ENCODE peak calls at places on chromosomes 1 and 21, in six cellular contexts. G is RWPE1; D is stimulated activated CD4-positive, alpha-beta T cell treated with anti-CD3 and anti-CD28 coated beads, Interleukin-12 subunit alpha, Interleukin-12 subunit beta, amount 100 ng/mL, for 48 hours; S is stimulated activated CD8-positive, alpha-beta memory T cell treated with anti-CD3 and anti-CD28 coated beads, Interleukin-4, amount 100 ng/mL, for 1 hour; H is body of pancreas; B is H54. A is an unnamed sample.

GRCh38 chr1:79976287-79976686 is 969.8 kb upstream of the ADGRL4 start:
- DNase-seq in D (no peak), H (no peak), S (no peak), B (no peak), G (no peak), A (no peak)

GRCh38 chr1:50735443-50735842 is 224.6 kb downstream of the FAF1 start:
- DNase-seq in B (peak; percentile 4), D (no peak), H (no peak), S (no peak), G (peak; percentile 8), A (no peak)

GRCh38 chr1:1087351-1088035 is 13.4 kb upstream of the RNF223 start:
- DNase-seq in S (no peak), B (no peak), D (no peak), H (no peak), G (no peak), A (no peak)

GRCh38 chr1:66623812-66624211 is 89.9 kb downstream of the SGIP1 start:
- DNase-seq in D (no peak), S (no peak), G (no peak), H (no peak), B (no peak), A (peak; percentile 78)

GRCh38 chr1:236920270-236920894 is 83.9 kb downstream of the MT1HL1 start:
- DNase-seq in D (no peak), H (no peak), B (no peak), G (no peak), S (no peak), A (no peak)

GRCh38 chr21:31117046-31117916 is 79.0 kb upstream of the KRTAP19-8 start:
- DNase-seq in S (no peak), G (peak; percentile 80), H (no peak), B (peak; percentile 76), D (no peak), A (peak; percentile 86)

GRCh38 chr1:205595861-205596260 is 36.0 kb downstream of the ELK4 start:
- DNase-seq in B (no peak), H (no peak), G (peak; percentile 54), S (no peak), D (no peak), A (no peak)

GRCh38 chr1:33048426-33048825 is 11.7 kb upstream of the AK2 start:
- DNase-seq in D (no peak), B (no peak), H (no peak), G (no peak), S (no peak), A (no peak)